ENCODE peak calls at places on chromosomes 5 and 9, in nine cellular contexts. One of them, this sample, is unnamed.

GRCh38 chr9:136685792-136686533 is 1.3 kb downstream of the AGPAT2 start:
- DNase-seq in heart right ventricle: peak; percentile 29
- DNase-seq in aorta: no peak
- DNase-seq in PC-3: no peak
- DNase-seq in uterus: no peak
- DNase-seq in CD8-positive, alpha-beta T cell: no peak
- DNase-seq in neuronal stem cell: no peak
- DNase-seq in AG04450: no peak
- DNase-seq in naive thymus-derived CD4-positive, alpha-beta T cell: no peak
- DNase-seq in this sample: no peak

GRCh38 chr9:33728613-33729012 is 66.7 kb upstream of the PRSS3 start:
- DNase-seq in heart right ventricle: no peak
- DNase-seq in aorta: no peak
- DNase-seq in PC-3: no peak
- DNase-seq in uterus: no peak
- DNase-seq in CD8-positive, alpha-beta T cell: no peak
- DNase-seq in neuronal stem cell: no peak
- DNase-seq in AG04450: no peak
- DNase-seq in naive thymus-derived CD4-positive, alpha-beta T cell: no peak
- DNase-seq in this sample: no peak

GRCh38 chr9:13960011-13960765 is 353.8 kb downstream of the NFIB start:
- DNase-seq in heart right ventricle: no peak
- DNase-seq in aorta: no peak
- DNase-seq in PC-3: no peak
- DNase-seq in uterus: peak; percentile 30
- DNase-seq in CD8-positive, alpha-beta T cell: no peak
- DNase-seq in neuronal stem cell: no peak
- DNase-seq in AG04450: no peak
- DNase-seq in naive thymus-derived CD4-positive, alpha-beta T cell: no peak
- DNase-seq in this sample: no peak

GRCh38 chr9:70578720-70579119 is 164.3 kb upstream of the KLF9 start:
- DNase-seq in heart right ventricle: no peak
- DNase-seq in aorta: no peak
- DNase-seq in PC-3: no peak
- DNase-seq in uterus: no peak
- DNase-seq in CD8-positive, alpha-beta T cell: no peak
- DNase-seq in neuronal stem cell: no peak
- DNase-seq in AG04450: no peak
- DNase-seq in naive thymus-derived CD4-positive, alpha-beta T cell: no peak
- DNase-seq in this sample: no peak

GRCh38 chr5:60541980-60542379 is 158.0 kb downstream of the DEPDC1B start:
- DNase-seq in heart right ventricle: no peak
- DNase-seq in aorta: no peak
- DNase-seq in PC-3: no peak
- DNase-seq in uterus: no peak
- DNase-seq in CD8-positive, alpha-beta T cell: no peak
- DNase-seq in neuronal stem cell: no peak
- DNase-seq in AG04450: no peak
- DNase-seq in naive thymus-derived CD4-positive, alpha-beta T cell: no peak
- DNase-seq in this sample: no peak

GRCh38 chr5:82111191-82111590 is 139.4 kb downstream of the ATG10 start:
- DNase-seq in heart right ventricle: no peak
- DNase-seq in aorta: no peak
- DNase-seq in PC-3: no peak
- DNase-seq in uterus: no peak
- DNase-seq in CD8-positive, alpha-beta T cell: no peak
- DNase-seq in neuronal stem cell: no peak
- DNase-seq in AG04450: no peak
- DNase-seq in naive thymus-derived CD4-positive, alpha-beta T cell: no peak
- DNase-seq in this sample: no peak

GRCh38 chr5:71905804-71906711 is 187.0 kb downstream of the CARTPT start:
- DNase-seq in heart right ventricle: no peak
- DNase-seq in aorta: no peak
- DNase-seq in PC-3: no peak
- DNase-seq in uterus: peak; percentile 23
- DNase-seq in CD8-positive, alpha-beta T cell: no peak
- DNase-seq in neuronal stem cell: no peak
- DNase-seq in AG04450: no peak
- DNase-seq in naive thymus-derived CD4-positive, alpha-beta T cell: no peak
- DNase-seq in this sample: no peak

GRCh38 chr5:175022286-175022685 is 297.9 kb downstream of the MSX2 start:
- DNase-seq in heart right ventricle: no peak
- DNase-seq in aorta: no peak
- DNase-seq in PC-3: no peak
- DNase-seq in uterus: no peak
- DNase-seq in CD8-positive, alpha-beta T cell: no peak
- DNase-seq in neuronal stem cell: no peak
- DNase-seq in AG04450: no peak
- DNase-seq in naive thymus-derived CD4-positive, alpha-beta T cell: no peak
- DNase-seq in this sample: no peak

GRCh38 chr5:56415356-56415765 is 182.2 kb upstream of the ANKRD55 start:
- DNase-seq in heart right ventricle: no peak
- DNase-seq in aorta: no peak
- DNase-seq in PC-3: no peak
- DNase-seq in uterus: no peak
- DNase-seq in CD8-positive, alpha-beta T cell: no peak
- DNase-seq in neuronal stem cell: no peak
- DNase-seq in AG04450: peak; percentile 53
- DNase-seq in naive thymus-derived CD4-positive, alpha-beta T cell: no peak
- DNase-seq in this sample: no peak

GRCh38 chr9:88303785-88304495 is 84.3 kb upstream of the SPIN1 start:
- DNase-seq in heart right ventricle: no peak
- DNase-seq in aorta: peak; percentile 35
- DNase-seq in PC-3: peak; percentile 25
- DNase-seq in uterus: no peak
- DNase-seq in CD8-positive, alpha-beta T cell: no peak
- DNase-seq in neuronal stem cell: no peak
- DNase-seq in AG04450: no peak
- DNase-seq in naive thymus-derived CD4-positive, alpha-beta T cell: no peak
- DNase-seq in this sample: no peak

GRCh38 chr5:146193291-146193690 is 10.1 kb upstream of the RBM27 start:
- DNase-seq in heart right ventricle: no peak
- DNase-seq in aorta: no peak
- DNase-seq in PC-3: no peak
- DNase-seq in uterus: no peak
- DNase-seq in CD8-positive, alpha-beta T cell: no peak
- DNase-seq in neuronal stem cell: no peak
- DNase-seq in AG04450: no peak
- DNase-seq in naive thymus-derived CD4-positive, alpha-beta T cell: no peak
- DNase-seq in this sample: no peak

GRCh38 chr9:12784461-12785250 is 9.8 kb downstream of the LURAP1L start:
- DNase-seq in heart right ventricle: no peak
- DNase-seq in aorta: peak; percentile 81
- DNase-seq in PC-3: peak; percentile 96
- DNase-seq in uterus: no peak
- DNase-seq in CD8-positive, alpha-beta T cell: no peak
- DNase-seq in neuronal stem cell: no peak
- DNase-seq in AG04450: peak; percentile 76
- DNase-seq in naive thymus-derived CD4-positive, alpha-beta T cell: no peak
- DNase-seq in this sample: peak; percentile 94

GRCh38 chr9:114417511-114417910 is 29.7 kb upstream of the AKNA start:
- DNase-seq in heart right ventricle: no peak
- DNase-seq in aorta: no peak
- DNase-seq in PC-3: peak; percentile 38
- DNase-seq in uterus: no peak
- DNase-seq in CD8-positive, alpha-beta T cell: no peak
- DNase-seq in neuronal stem cell: no peak
- DNase-seq in AG04450: peak; percentile 45
- DNase-seq in naive thymus-derived CD4-positive, alpha-beta T cell: no peak
- DNase-seq in this sample: no peak

GRCh38 chr5:131810510-131811249 is 13.9 kb upstream of the FNIP1 start:
- DNase-seq in heart right ventricle: no peak
- DNase-seq in aorta: no peak
- DNase-seq in PC-3: peak; percentile 27
- DNase-seq in uterus: no peak
- DNase-seq in CD8-positive, alpha-beta T cell: no peak
- DNase-seq in neuronal stem cell: no peak
- DNase-seq in AG04450: no peak
- DNase-seq in naive thymus-derived CD4-positive, alpha-beta T cell: no peak
- DNase-seq in this sample: no peak

GRCh38 chr9:14769235-14769580 is 46.7 kb upstream of the CER1 start:
- DNase-seq in heart right ventricle: no peak
- DNase-seq in aorta: no peak
- DNase-seq in PC-3: peak; percentile 63
- DNase-seq in uterus: no peak
- DNase-seq in CD8-positive, alpha-beta T cell: no peak
- DNase-seq in neuronal stem cell: peak; percentile 17
- DNase-seq in AG04450: no peak
- DNase-seq in naive thymus-derived CD4-positive, alpha-beta T cell: no peak
- DNase-seq in this sample: peak; percentile 17

GRCh38 chr9:132694144-132694543 is 23.9 kb downstream of the GTF3C4 start:
- DNase-seq in heart right ventricle: no peak
- DNase-seq in aorta: no peak
- DNase-seq in PC-3: peak; percentile 17
- DNase-seq in uterus: no peak
- DNase-seq in CD8-positive, alpha-beta T cell: no peak
- DNase-seq in neuronal stem cell: no peak
- DNase-seq in AG04450: no peak
- DNase-seq in naive thymus-derived CD4-positive, alpha-beta T cell: no peak
- DNase-seq in this sample: peak; percentile 11

GRCh38 chr5:38347040-38347763 is 88.8 kb downstream of the EGFLAM start:
- DNase-seq in heart right ventricle: no peak
- DNase-seq in aorta: no peak
- DNase-seq in PC-3: peak; percentile 20
- DNase-seq in uterus: no peak
- DNase-seq in CD8-positive, alpha-beta T cell: no peak
- DNase-seq in neuronal stem cell: no peak
- DNase-seq in AG04450: no peak
- DNase-seq in naive thymus-derived CD4-positive, alpha-beta T cell: no peak
- DNase-seq in this sample: peak; percentile 85

GRCh38 chr5:59548807-59549357 is 344.6 kb downstream of the PDE4D start:
- DNase-seq in heart right ventricle: no peak
- DNase-seq in aorta: no peak
- DNase-seq in PC-3: peak; percentile 79
- DNase-seq in uterus: no peak
- DNase-seq in CD8-positive, alpha-beta T cell: no peak
- DNase-seq in neuronal stem cell: no peak
- DNase-seq in AG04450: no peak
- DNase-seq in naive thymus-derived CD4-positive, alpha-beta T cell: no peak
- DNase-seq in this sample: peak; percentile 42

GRCh38 chr9:125767349-125767748 is 20.2 kb downstream of the PBX3 start:
- DNase-seq in heart right ventricle: no peak
- DNase-seq in aorta: no peak
- DNase-seq in PC-3: no peak
- DNase-seq in uterus: no peak
- DNase-seq in CD8-positive, alpha-beta T cell: no peak
- DNase-seq in neuronal stem cell: no peak
- DNase-seq in AG04450: no peak
- DNase-seq in naive thymus-derived CD4-positive, alpha-beta T cell: no peak
- DNase-seq in this sample: no peak
- H3K27ac ChIP-seq in heart right ventricle: no peak overlapping the region
- H3K27ac ChIP-seq in aorta: no peak overlapping the region
- H3K27ac ChIP-seq in PC-3: no peak overlapping the region
- H3K27ac ChIP-seq in uterus: no peak overlapping the region
- H3K27ac ChIP-seq in CD8-positive, alpha-beta T cell: no peak overlapping the region
- H3K27ac ChIP-seq in neuronal stem cell: no peak overlapping the region
- H3K27ac ChIP-seq in AG04450: no peak overlapping the region
- H3K27ac ChIP-seq in naive thymus-derived CD4-positive, alpha-beta T cell: no peak overlapping the region
- H3K27ac ChIP-seq in this sample: no peak overlapping the region

GRCh38 chr9:95171596-95171995 is 145.9 kb downstream of the FANCC start:
- DNase-seq in heart right ventricle: no peak
- DNase-seq in aorta: no peak
- DNase-seq in PC-3: no peak
- DNase-seq in uterus: no peak
- DNase-seq in CD8-positive, alpha-beta T cell: no peak
- DNase-seq in neuronal stem cell: no peak
- DNase-seq in AG04450: no peak
- DNase-seq in naive thymus-derived CD4-positive, alpha-beta T cell: no peak
- DNase-seq in this sample: no peak
- H3K27ac ChIP-seq in heart right ventricle: no peak overlapping the region
- H3K27ac ChIP-seq in aorta: no peak overlapping the region
- H3K27ac ChIP-seq in PC-3: no peak overlapping the region
- H3K27ac ChIP-seq in uterus: no peak overlapping the region
- H3K27ac ChIP-seq in CD8-positive, alpha-beta T cell: no peak overlapping the region
- H3K27ac ChIP-seq in neuronal stem cell: no peak overlapping the region
- H3K27ac ChIP-seq in AG04450: no peak overlapping the region
- H3K27ac ChIP-seq in naive thymus-derived CD4-positive, alpha-beta T cell: no peak overlapping the region
- H3K27ac ChIP-seq in this sample: no peak overlapping the region

DNA sequence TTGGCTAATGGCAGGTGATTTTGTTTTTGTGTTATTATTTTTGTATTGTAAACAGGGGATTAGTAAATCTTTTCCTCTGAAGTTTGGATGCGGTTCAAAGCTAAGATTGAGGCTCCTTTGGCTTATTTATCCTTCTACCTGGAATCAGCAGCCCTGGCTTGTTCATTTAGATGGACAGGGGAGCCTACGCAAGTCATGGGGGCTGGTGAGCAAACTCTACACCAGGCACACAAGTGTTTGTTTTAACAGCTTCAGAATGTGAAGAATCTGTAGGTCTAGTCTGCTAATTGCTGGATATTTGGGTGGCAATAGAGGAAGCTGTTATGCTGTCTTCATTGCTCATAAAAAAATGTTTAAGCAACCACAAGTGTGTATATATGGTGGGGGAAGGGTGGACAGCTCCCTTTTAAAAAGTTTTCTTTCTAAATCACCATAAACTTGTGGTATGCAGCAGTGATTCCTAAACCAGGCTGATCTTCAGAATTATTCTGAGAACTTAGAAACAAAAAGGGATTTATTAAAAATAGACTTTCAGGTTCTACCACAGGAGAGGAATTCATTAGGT is 20.7 kb downstream of the ZNF462 start:
- DNase-seq in heart right ventricle: no peak
- DNase-seq in aorta: no peak
- DNase-seq in PC-3: peak; percentile 40
- DNase-seq in uterus: no peak
- DNase-seq in CD8-positive, alpha-beta T cell: no peak
- DNase-seq in neuronal stem cell: no peak
- DNase-seq in AG04450: no peak
- DNase-seq in naive thymus-derived CD4-positive, alpha-beta T cell: no peak
- DNase-seq in this sample: no peak
- H3K27ac ChIP-seq in heart right ventricle: no peak overlapping the region
- H3K27ac ChIP-seq in aorta: no peak overlapping the region
- H3K27ac ChIP-seq in PC-3: no peak overlapping the region
- H3K27ac ChIP-seq in uterus: no peak overlapping the region
- H3K27ac ChIP-seq in CD8-positive, alpha-beta T cell: no peak overlapping the region
- H3K27ac ChIP-seq in neuronal stem cell: no peak overlapping the region
- H3K27ac ChIP-seq in AG04450: no peak overlapping the region
- H3K27ac ChIP-seq in naive thymus-derived CD4-positive, alpha-beta T cell: no peak overlapping the region
- H3K27ac ChIP-seq in this sample: no peak overlapping the region

DNA sequence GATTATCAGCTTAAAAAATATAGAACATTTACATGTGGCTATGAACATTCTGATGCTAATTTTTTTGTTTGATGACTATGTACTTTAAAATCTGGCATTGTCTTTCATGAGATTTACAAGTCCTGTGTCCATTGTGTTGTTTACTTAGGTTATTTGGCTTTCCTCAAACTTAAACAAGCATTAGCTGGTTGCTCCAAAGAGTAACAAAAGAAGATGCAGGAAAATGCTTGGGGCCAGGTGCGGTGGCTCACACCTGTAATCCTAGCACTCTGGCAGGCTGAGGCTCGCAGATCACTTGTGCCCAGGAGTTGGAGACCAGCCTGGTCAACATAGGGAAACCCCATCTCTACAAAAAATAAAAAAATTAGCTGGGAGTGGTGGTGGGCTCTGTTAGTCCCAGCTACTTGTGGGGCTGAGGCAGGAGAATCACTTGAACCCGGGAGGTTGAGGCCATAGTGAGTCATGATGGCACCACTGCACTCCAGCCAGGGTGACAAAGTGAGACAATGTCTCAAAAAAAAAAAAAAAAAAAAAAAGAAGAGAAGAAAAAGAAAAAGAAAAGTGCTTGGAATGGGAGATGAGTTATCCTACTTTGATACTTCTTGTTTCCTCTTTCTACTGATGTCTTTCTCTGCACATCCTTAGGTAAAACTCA is 39.7 kb downstream of the PAM start:
- DNase-seq in heart right ventricle: no peak
- DNase-seq in aorta: no peak
- DNase-seq in PC-3: peak; percentile 56
- DNase-seq in uterus: no peak
- DNase-seq in CD8-positive, alpha-beta T cell: no peak
- DNase-seq in neuronal stem cell: no peak
- DNase-seq in AG04450: no peak
- DNase-seq in naive thymus-derived CD4-positive, alpha-beta T cell: no peak
- DNase-seq in this sample: no peak
- H3K27ac ChIP-seq in heart right ventricle: no peak overlapping the region
- H3K27ac ChIP-seq in aorta: no peak overlapping the region
- H3K27ac ChIP-seq in PC-3: no peak overlapping the region
- H3K27ac ChIP-seq in uterus: no peak overlapping the region
- H3K27ac ChIP-seq in CD8-positive, alpha-beta T cell: no peak overlapping the region
- H3K27ac ChIP-seq in neuronal stem cell: no peak overlapping the region
- H3K27ac ChIP-seq in AG04450: no peak overlapping the region
- H3K27ac ChIP-seq in naive thymus-derived CD4-positive, alpha-beta T cell: no peak overlapping the region
- H3K27ac ChIP-seq in this sample: no peak overlapping the region